ENCODE peak calls at places on chromosomes 1 and 21, in five cellular contexts. F is transverse colon; R is BE2C; W is dorsolateral prefrontal cortex; Z is activated CD8-positive, alpha-beta T cell treated with anti-CD3 and anti-CD28 coated beads for 36 hours. A is an unnamed sample.

GRCh38 chr1:181077576-181078242 is 10.8 kb upstream of the IER5 start:
- DNase-seq in F (no peak), R (no peak), W (no peak), Z (no peak), A (no peak)

GRCh38 chr1:109782514-109782913 is 18.8 kb upstream of the EPS8L3 start:
- DNase-seq in F (no peak), R (no peak), W (no peak), Z (no peak), A (no peak)

GRCh38 chr21:29117372-29117955 is 13.0 kb upstream of the MAP3K7CL start:
- DNase-seq in F (no peak), R (no peak), W (no peak), Z (no peak), A (no peak)

GRCh38 chr21:32233055-32233546 is 45.7 kb downstream of the MIS18A start:
- DNase-seq in F (no peak), R (no peak), W (no peak), Z (no peak), A (no peak)

GRCh38 chr1:155125511-155125945 is 2.1 kb upstream of the EFNA1 start:
- DNase-seq in F (no peak), R (no peak), W (no peak), Z (no peak), A (no peak)

GRCh38 chr1:174258148-174258550 is 98.8 kb downstream of the RABGAP1L start:
- DNase-seq in F (peak), R (peak), W (no peak), Z (peak), A (no peak)

GRCh38 chr21:45071396-45072165 is 2.8 kb upstream of the ADARB1 start:
- DNase-seq in F (no peak), R (no peak), W (no peak), Z (no peak), A (no peak)

GRCh38 chr1:246528933-246529731 is 22.1 kb upstream of the SMYD3 start:
- DNase-seq in F (no peak), R (no peak), W (no peak), Z (no peak), A (no peak)

GRCh38 chr1:10339815-10340214 is 59.0 kb upstream of the PGD start:
- DNase-seq in F (peak), R (peak), W (peak), Z (no peak), A (no peak)

GRCh38 chr1:5720484-5720883 is 271.7 kb downstream of the NPHP4 start:
- DNase-seq in F (no peak), R (no peak), W (no peak), Z (no peak), A (no peak)

GRCh38 chr21:37292946-37293345 is 25.8 kb upstream of the VPS26C start:
- DNase-seq in F (no peak), R (no peak), W (no peak), Z (no peak), A (no peak)

GRCh38 chr21:37028579-37028978 is 22.1 kb downstream of the RIPPLY3 start:
- DNase-seq in F (no peak), R (no peak), W (no peak), Z (no peak), A (no peak)

GRCh38 chr1:205015241-205015640 is 27.8 kb upstream of the CNTN2 start:
- DNase-seq in F (no peak), R (no peak), W (no peak), Z (no peak), A (no peak)

GRCh38 chr1:112619518-112620458 is at the start of gene CAPZA1:
- DNase-seq in F (peak), R (peak), W (peak), Z (peak), A (peak)

GRCh38 chr1:43077273-43077672 is 94.8 kb downstream of the EBNA1BP2 start:
- DNase-seq in F (no peak), R (no peak), W (no peak), Z (no peak), A (no peak)

GRCh38 chr21:35050348-35051286 is 1.5 kb upstream of the RUNX1 start:
- DNase-seq in F (no peak), R (no peak), W (no peak), Z (peak), A (no peak)

GRCh38 chr1:243473281-243474210 is 217.7 kb downstream of the SDCCAG8 start:
- DNase-seq in F (no peak), R (no peak), W (no peak), Z (no peak), A (no peak)

GRCh38 chr1:169047074-169047473 is 59.4 kb upstream of the ATP1B1 start:
- DNase-seq in F (peak), R (no peak), W (no peak), Z (no peak), A (no peak)

GRCh38 chr1:226064168-226064815 is 1.8 kb downstream of the H3-3A start:
- DNase-seq in F (no peak), R (no peak), W (no peak), Z (peak), A (no peak)

GRCh38 chr1:110780600-110781484 is 92.1 kb upstream of the CD53 start:
- DNase-seq in F (peak), R (peak), W (peak), Z (peak), A (peak)

GRCh38 chr1:29156543-29157268 is 25.0 kb downstream of the SRSF4 start:
- DNase-seq in F (no peak), R (peak), W (no peak), Z (no peak), A (no peak)

GRCh38 chr1:22291926-22292788 is 149.3 kb upstream of the WNT4 start:
- DNase-seq in F (no peak), R (no peak), W (peak), Z (no peak), A (no peak)

GRCh38 chr1:36466370-36467026 is 2.3 kb upstream of the MRPS15 start:
- DNase-seq in F (no peak), R (no peak), W (no peak), Z (no peak), A (no peak)

GRCh38 chr1:202029171-202029665 is 18.8 kb downstream of the ELF3 start:
- DNase-seq in F (no peak), R (no peak), W (no peak), Z (no peak), A (no peak)

GRCh38 chr1:194076646-194077045 is 890.2 kb upstream of the B3GALT2 start:
- DNase-seq in F (no peak), R (no peak), W (no peak), Z (no peak), A (no peak)

GRCh38 chr21:36697473-36698159 is 1.3 kb upstream of the SIM2 start:
- DNase-seq in F (no peak), R (no peak), W (no peak), Z (no peak), A (no peak)

GRCh38 chr1:10179751-10180150 is 30.6 kb upstream of the KIF1B start:
- DNase-seq in F (no peak), R (no peak), W (peak), Z (no peak), A (no peak)

GRCh38 chr1:45883633-45884032 is 80.2 kb downstream of the MAST2 start:
- DNase-seq in F (no peak), R (no peak), W (no peak), Z (no peak), A (no peak)

GRCh38 chr1:209618756-209619420 is 33.3 kb downstream of the LAMB3 start:
- DNase-seq in F (no peak), R (no peak), W (peak), Z (no peak), A (no peak)

GRCh38 chr1:29633784-29634183 is 397.5 kb downstream of the PTPRU start:
- DNase-seq in F (no peak), R (peak), W (no peak), Z (no peak), A (no peak)

GRCh38 chr1:8061210-8061609 is 35.1 kb upstream of the ERRFI1 start:
- DNase-seq in F (no peak), R (no peak), W (no peak), Z (no peak), A (no peak)

GRCh38 chr1:214505134-214505533 is 46.3 kb downstream of the PTPN14 start:
- DNase-seq in F (no peak), R (no peak), W (no peak), Z (no peak), A (no peak)

GRCh38 chr1:207969528-207969927 is 58.6 kb upstream of the CD34 start:
- DNase-seq in F (no peak), R (no peak), W (no peak), Z (no peak), A (no peak)

GRCh38 chr1:23644555-23644866 is 47.1 kb upstream of the RPL11 start:
- DNase-seq in F (no peak), R (peak), W (no peak), Z (no peak), A (no peak)

GRCh38 chr1:214551052-214551435 is 358 bp downstream of the PTPN14 start:
- DNase-seq in F (peak), R (peak), W (peak), Z (no peak), A (no peak)

GRCh38 chr1:169944621-169945020 is 50.9 kb upstream of the SCYL3 start:
- DNase-seq in F (no peak), R (no peak), W (no peak), Z (no peak), A (no peak)

GRCh38 chr1:218837051-218837450 is 336.6 kb upstream of the LYPLAL1 start:
- DNase-seq in F (no peak), R (no peak), W (no peak), Z (no peak), A (no peak)

DNA sequence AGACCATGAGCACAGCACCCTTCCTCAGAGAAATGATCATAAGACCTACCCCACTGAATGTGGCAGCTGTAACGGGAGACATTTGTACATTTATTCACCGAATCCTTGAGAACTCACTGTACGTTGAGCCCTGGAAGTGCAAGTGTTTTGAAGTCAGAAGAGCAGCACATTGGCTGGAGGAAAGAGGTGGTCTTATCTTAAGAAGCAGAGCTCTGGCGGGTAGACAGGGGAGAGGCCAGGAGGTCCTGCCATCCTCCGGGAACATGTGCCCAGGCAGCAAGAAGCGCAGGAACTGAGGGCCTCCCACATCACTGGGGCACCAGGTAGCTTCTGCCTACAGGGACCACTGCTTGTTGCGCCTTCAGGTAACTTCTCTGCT is 169.2 kb upstream of the IRF2BP2 start:
- DNase-seq in F (no peak), R (no peak), W (no peak), Z (no peak), A (no peak)
- TF ChIP-seq CTCF in F (no peak), R (no peak), W (no peak), Z (no peak), A (no peak)

DNA sequence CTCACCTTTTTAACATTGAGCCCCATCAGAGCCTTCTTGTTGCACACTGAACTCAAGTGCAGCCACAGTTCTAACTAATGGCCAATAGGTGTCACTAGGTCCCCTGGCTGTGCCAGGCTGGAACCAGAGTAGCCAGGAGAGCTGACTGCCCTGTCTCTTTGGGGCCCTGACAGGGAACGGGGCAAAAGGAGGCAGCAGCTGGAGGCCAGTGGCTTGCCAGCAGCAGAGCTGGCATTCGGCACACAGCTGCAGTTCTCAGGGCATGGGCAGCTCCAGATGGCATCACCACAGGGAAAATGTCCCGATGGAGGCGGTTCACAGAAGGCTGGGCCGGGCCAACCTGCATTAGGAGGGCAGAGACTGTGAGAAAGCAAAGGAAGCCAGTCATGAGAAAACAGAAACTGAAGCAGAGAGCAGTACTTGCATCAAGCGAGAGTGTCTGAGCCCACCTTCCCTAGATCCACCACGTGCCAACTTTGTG is 188.6 kb downstream of the FCRL5 start:
- DNase-seq in F (peak), R (peak), W (no peak), Z (peak), A (no peak)
- TF ChIP-seq CTCF in F (peak), R (peak), W (peak), Z (peak), A (no peak)

DNA sequence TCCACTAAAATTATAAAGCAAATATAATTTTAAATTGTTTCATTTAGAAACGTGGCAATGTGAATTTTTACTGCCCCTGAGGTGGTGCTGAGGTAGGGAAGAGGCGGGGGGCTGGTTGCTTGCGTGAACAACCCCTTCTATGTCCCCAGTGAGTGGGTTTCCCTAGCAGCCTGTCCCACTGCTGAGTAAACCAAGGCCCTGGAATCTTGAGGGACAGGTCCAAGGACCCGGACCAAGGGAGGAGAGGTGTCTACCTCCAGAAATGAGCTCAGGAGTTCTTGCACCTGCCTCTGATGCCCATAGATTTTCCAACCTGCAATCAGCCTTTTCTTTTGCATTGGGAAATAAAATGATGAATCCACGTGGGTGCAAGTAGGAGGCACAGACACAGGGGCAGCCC is 649 bp upstream of the LDLRAD1 start:
- DNase-seq in F (no peak), R (no peak), W (no peak), Z (no peak), A (no peak)
- TF ChIP-seq CTCF in F (no peak), R (no peak), W (no peak), Z (no peak), A (no peak)

DNA sequence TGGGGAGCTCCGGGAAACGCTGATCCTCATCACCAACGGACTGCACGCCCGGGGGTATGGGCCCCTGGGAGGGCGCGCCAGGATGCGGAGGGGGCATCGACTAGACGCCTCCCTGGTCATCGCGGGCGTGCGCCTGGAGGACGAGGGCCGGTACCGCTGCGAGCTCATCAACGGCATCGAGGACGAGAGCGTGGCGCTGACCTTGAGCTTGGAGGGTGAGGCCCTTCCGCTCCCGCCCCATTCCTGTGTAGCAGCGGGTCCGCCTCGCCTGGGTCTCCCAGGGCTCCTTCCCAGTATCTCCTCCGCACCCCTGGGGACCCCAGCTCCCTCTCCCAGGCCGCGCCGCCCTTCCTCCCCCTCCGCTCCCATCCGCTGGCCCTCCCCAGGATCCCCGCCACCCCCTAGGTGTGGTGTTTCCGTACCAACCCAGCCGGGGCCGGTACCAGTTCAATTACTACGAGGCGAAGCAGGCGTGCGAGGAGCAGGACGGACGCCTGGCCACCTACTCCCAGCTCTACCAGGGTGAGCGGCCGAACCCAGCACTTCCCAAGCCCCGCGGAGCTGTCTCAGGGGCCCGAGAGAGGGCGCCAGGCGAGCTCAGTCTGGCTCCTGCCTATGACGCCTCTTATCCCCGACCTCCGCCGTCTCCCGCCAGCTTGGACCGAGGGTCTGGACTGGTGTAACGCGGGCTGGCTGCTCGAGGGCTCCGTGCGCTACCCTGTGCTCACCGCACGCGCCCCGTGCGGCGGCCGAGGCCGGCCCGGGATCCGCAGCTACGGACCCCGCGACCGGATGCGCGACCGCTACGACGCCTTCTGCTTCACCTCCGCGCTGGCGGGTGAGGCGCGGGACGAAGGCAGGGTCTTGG is 5.0 kb downstream of the HAPLN2 start:
- DNase-seq in F (peak), R (peak), W (peak), Z (peak), A (no peak)
- TF ChIP-seq CTCF in F (no peak), R (peak), W (peak), Z (peak), A (no peak)

DNA sequence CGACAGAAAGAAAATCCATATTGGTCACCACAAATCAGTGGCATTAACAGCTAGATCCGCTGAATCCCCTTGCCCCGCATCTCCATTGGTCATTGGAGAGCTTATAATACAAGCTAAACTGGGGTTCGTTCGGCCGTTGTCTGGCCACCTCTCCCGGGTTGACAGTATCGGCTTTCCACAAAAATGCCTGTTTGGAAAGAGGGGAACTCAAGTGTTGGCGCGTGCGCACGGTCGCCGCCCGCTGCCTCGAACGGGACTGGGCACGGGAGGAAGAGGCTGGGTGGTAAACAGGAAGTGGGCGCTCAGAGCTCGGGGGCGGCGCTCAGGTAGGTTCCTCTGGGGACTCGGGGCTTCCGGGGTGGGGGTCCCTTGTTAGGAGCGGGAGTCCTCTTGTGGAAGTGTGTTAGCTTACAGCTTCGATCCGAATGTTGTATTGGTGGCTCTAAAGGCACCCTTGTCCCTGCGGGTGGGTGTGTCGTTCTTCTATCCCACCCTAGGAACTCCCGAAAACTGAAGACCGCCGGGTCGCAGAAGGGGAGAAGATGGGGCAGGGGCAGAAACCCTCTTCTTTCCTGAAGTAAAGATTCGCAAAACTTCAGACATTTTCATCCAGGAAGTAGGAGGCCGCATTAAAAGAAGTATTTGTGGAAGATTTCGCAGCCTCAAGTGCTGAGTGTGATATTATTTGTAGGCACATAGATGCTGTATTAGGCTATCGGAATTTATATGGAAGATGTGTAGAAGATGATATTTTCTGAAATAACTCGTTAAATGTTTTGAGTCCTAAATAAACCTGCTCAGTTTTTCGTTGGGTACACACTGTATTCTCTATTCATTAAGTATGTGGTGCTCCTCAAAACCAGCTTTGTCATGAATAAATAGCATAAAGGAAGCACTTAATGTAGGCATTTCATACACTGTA is 988 bp downstream of the BROX start:
- DNase-seq in F (peak), R (peak), W (peak), Z (peak), A (peak)
- TF ChIP-seq CTCF in F (no peak), R (no peak), W (no peak), Z (no peak), A (no peak)

DNA sequence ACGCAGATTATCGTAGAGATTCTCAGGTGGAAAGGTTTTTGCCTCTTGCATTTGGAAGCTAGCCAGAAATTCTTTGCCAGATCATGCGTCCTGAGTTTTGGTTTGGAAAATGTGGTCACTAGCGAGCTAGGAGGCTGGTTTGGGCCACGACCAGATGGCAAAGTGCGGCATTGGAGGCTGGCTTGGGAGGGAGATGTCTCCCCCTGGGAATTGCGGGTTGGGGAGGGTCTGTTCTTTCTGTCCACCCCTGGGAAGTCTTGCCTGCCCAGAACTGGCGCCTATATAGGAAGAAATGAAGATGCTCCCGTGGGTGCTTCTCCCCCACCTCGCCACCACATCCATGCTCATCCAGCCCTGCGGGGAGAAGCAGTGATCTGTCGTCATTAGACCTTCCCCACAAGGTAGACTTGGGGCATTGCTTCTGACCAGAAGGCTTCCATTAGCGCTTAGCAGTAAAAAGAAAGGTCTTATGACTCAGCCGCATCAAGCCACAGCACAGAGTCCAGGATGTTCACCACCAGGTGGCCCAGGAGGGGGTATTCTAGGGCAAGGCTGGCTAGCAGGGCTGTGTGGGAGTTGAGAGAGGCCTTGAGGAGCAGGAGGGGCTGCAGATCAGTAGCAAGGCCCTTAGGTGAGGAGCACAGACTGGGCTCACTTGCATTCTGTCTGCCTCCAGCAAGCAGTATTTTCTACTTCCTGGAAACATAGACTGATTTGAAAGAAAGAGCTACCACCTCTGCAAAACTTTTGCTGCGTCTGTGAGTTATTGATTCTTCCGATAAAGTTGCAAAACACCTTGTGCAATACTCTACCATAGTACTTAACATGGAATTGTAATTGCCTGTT is 1.5 kb upstream of the PTP4A2 start:
- DNase-seq in F (peak), R (peak), W (no peak), Z (peak), A (no peak)
- TF ChIP-seq CTCF in F (peak), R (peak), W (no peak), Z (peak), A (peak)

GRCh38 chr1:50929376-50929958 is 30.6 kb downstream of the FAF1 start:
- DNase-seq in F (no peak), R (no peak), W (no peak), Z (no peak), A (no peak)
- TF ChIP-seq CTCF in F (peak), R (peak), W (peak), Z (peak), A (no peak)